ENCODE peak calls at places on chromosomes 16 and 17, in seven cellular contexts. F is GM06990; K is psoas muscle; I is CD8-positive, alpha-beta memory T cell; X is RPMI7951; H is T-helper 9 cell; W is T-cell. M is an unnamed sample.

GRCh38 chr16:89115216-89115949 is 21.7 kb downstream of the ACSF3 start:
- DNase-seq in F (peak; percentile 82), K (peak; percentile 64), I (peak; percentile 93), X (no peak), H (peak; percentile 85), W (peak; percentile 94), M (peak; percentile 83)

GRCh38 chr16:89141884-89142267 is 29.7 kb upstream of the CDH15 start:
- DNase-seq in F (no peak), K (no peak), I (no peak), X (no peak), H (no peak), W (no peak), M (peak; percentile 20)

GRCh38 chr17:50056217-50056960 is 479 bp downstream of the ITGA3 start:
- DNase-seq in F (peak; percentile 73), K (peak; percentile 48), I (peak; percentile 42), X (peak; percentile 55), H (peak; percentile 45), W (peak; percentile 25), M (peak; percentile 75)

GRCh38 chr17:44559288-44560249 is 2.3 kb downstream of the FZD2 start:
- DNase-seq in F (no peak), K (no peak), I (no peak), X (no peak), H (no peak), W (no peak), M (no peak)

GRCh38 chr16:1346422-1347285 is 5.0 kb downstream of the TSR3 start:
- DNase-seq in F (no peak), K (no peak), I (no peak), X (peak; percentile 21), H (no peak), W (no peak), M (no peak)

GRCh38 chr17:79651751-79652150 is 40.9 kb upstream of the RBFOX3 start:
- DNase-seq in F (no peak), K (no peak), I (no peak), X (no peak), H (no peak), W (no peak), M (no peak)

GRCh38 chr17:7234100-7235012 is at the start of gene DVL2:
- DNase-seq in F (peak; percentile 92), K (peak; percentile 93), I (peak; percentile 93), X (peak; percentile 90), H (peak; percentile 92), W (peak; percentile 93), M (peak; percentile 96)

GRCh38 chr16:69865701-69866100 is 85.4 kb upstream of the CLEC18A start:
- DNase-seq in F (no peak), K (no peak), I (no peak), X (peak; percentile 85), H (no peak), W (no peak), M (peak; percentile 44)

GRCh38 chr17:199195-199604 is 17.8 kb upstream of the DOC2B start:
- DNase-seq in F (no peak), K (no peak), I (no peak), X (no peak), H (no peak), W (no peak), M (no peak)

GRCh38 chr16:4324479-4324868 is 8.6 kb downstream of the GLIS2 start:
- DNase-seq in F (no peak), K (no peak), I (no peak), X (no peak), H (no peak), W (no peak), M (no peak)

GRCh38 chr17:38898812-38899348 is 26.5 kb upstream of the LASP1NB start:
- DNase-seq in F (peak; percentile 90), K (peak; percentile 34), I (peak; percentile 85), X (no peak), H (peak; percentile 70), W (peak; percentile 75), M (peak; percentile 60)

GRCh38 chr17:78419970-78420820 is 41.7 kb downstream of the PGS1 start:
- DNase-seq in F (no peak), K (no peak), I (no peak), X (no peak), H (no peak), W (no peak), M (peak; percentile 59)

GRCh38 chr17:32759476-32759875 is 117.4 kb downstream of the MYO1D start:
- DNase-seq in F (no peak), K (no peak), I (no peak), X (no peak), H (no peak), W (no peak), M (no peak)

GRCh38 chr16:4244254-4244812 is 2.5 kb upstream of the SRL start:
- DNase-seq in F (no peak), K (no peak), I (no peak), X (peak; percentile 54), H (no peak), W (no peak), M (no peak)

GRCh38 chr17:50049636-50050035 is 6.3 kb upstream of the ITGA3 start:
- DNase-seq in F (no peak), K (no peak), I (no peak), X (peak; percentile 68), H (no peak), W (no peak), M (no peak)

GRCh38 chr16:31111881-31112466 is 3.8 kb downstream of the BCKDK start:
- DNase-seq in F (no peak), K (no peak), I (no peak), X (no peak), H (no peak), W (no peak), M (no peak)

GRCh38 chr17:78272914-78273258 is 41.5 kb downstream of the TMEM235 start:
- DNase-seq in F (no peak), K (no peak), I (no peak), X (no peak), H (no peak), W (no peak), M (no peak)

GRCh38 chr17:1486802-1487695 is 5.4 kb downstream of the MYO1C start:
- DNase-seq in F (peak; percentile 86), K (peak; percentile 80), I (peak; percentile 74), X (peak; percentile 26), H (peak; percentile 73), W (peak; percentile 62), M (peak; percentile 86)

GRCh38 chr17:60169921-60170817 is 20.4 kb downstream of the CA4 start:
- DNase-seq in F (no peak), K (peak; percentile 49), I (no peak), X (no peak), H (no peak), W (no peak), M (peak; percentile 71)

GRCh38 chr17:63774141-63774981 is at the start of gene DDX42:
- DNase-seq in F (no peak), K (peak; percentile 90), I (no peak), X (peak; percentile 63), H (peak; percentile 85), W (peak; percentile 79), M (peak; percentile 91)

GRCh38 chr17:78925662-78926555 is 722 bp upstream of the TIMP2 start:
- DNase-seq in F (no peak), K (peak; percentile 83), I (no peak), X (peak; percentile 77), H (no peak), W (no peak), M (peak; percentile 84)

GRCh38 chr17:65177901-65178300 is 40.7 kb downstream of the RGS9 start:
- DNase-seq in F (peak; percentile 42), K (no peak), I (no peak), X (peak; percentile 44), H (no peak), W (no peak), M (no peak)

GRCh38 chr17:511833-512251 is 159.2 kb upstream of the RPH3AL start:
- DNase-seq in F (no peak), K (no peak), I (no peak), X (peak; percentile 85), H (no peak), W (no peak), M (no peak)

GRCh38 chr16:14121135-14121534 is 50.0 kb downstream of the MRTFB start:
- DNase-seq in F (peak; percentile 17), K (no peak), I (no peak), X (no peak), H (no peak), W (no peak), M (no peak)

GRCh38 chr17:7419833-7420610 is at the start of gene SPEM1:
- DNase-seq in F (no peak), K (no peak), I (no peak), X (no peak), H (no peak), W (no peak), M (no peak)

GRCh38 chr17:49200423-49201083 is 9.8 kb downstream of the GNGT2 start:
- DNase-seq in F (no peak), K (no peak), I (no peak), X (no peak), H (no peak), W (no peak), M (no peak)

GRCh38 chr16:67260426-67261063 is 11.8 kb downstream of the SLC9A5 start:
- DNase-seq in F (no peak), K (peak; percentile 53), I (peak; percentile 14), X (peak; percentile 61), H (no peak), W (no peak), M (no peak)

GRCh38 chr17:48144976-48145798 is 37.6 kb downstream of the SNX11 start:
- DNase-seq in F (no peak), K (no peak), I (no peak), X (no peak), H (no peak), W (no peak), M (no peak)

GRCh38 chr16:49484936-49485335 is 111.3 kb downstream of the C16orf78 start:
- DNase-seq in F (no peak), K (no peak), I (no peak), X (no peak), H (no peak), W (no peak), M (no peak)

GRCh38 chr17:77540531-77540930 is 399.8 kb downstream of the SEC14L1 start:
- DNase-seq in F (no peak), K (no peak), I (no peak), X (no peak), H (no peak), W (no peak), M (no peak)

GRCh38 chr17:48641541-48642058 is 15.4 kb upstream of the HOXB9 start:
- DNase-seq in F (no peak), K (no peak), I (no peak), X (no peak), H (no peak), W (no peak), M (no peak)

GRCh38 chr17:41967141-41967920 is 736 bp downstream of the CNP start:
- DNase-seq in F (no peak), K (no peak), I (no peak), X (peak; percentile 36), H (no peak), W (no peak), M (peak; percentile 41)

GRCh38 chr16:55543470-55543869 is 23.0 kb upstream of the CAPNS2 start:
- DNase-seq in F (no peak), K (no peak), I (no peak), X (peak; percentile 35), H (no peak), W (no peak), M (no peak)

GRCh38 chr17:9139695-9140094 is 118.4 kb downstream of the NTN1 start:
- DNase-seq in F (no peak), K (no peak), I (no peak), X (no peak), H (no peak), W (no peak), M (no peak)

GRCh38 chr17:74201250-74201649 is 2.2 kb upstream of the RPL38 start:
- DNase-seq in F (no peak), K (no peak), I (no peak), X (peak; percentile 71), H (no peak), W (no peak), M (no peak)

GRCh38 chr16:16139061-16139460 is 84.2 kb downstream of the ABCC6 start:
- DNase-seq in F (no peak), K (no peak), I (no peak), X (no peak), H (no peak), W (no peak), M (peak; percentile 9)